ENCODE peak calls at places on chromosomes 3 and 15, in four cellular contexts. K is heart left ventricle, G is neuronal stem cell, N is HCT116. Q is an unnamed sample.

GRCh38 chr3:183310936-183311335 is 57.9 kb downstream of the B3GNT5 start:
- DNase-seq in N (no peak), K (no peak), G (no peak), Q (no peak)

GRCh38 chr3:124266517-124266916 is 274.6 kb upstream of the ROPN1 start:
- DNase-seq in G (no peak), N (no peak), K (no peak), Q (no peak)

GRCh38 chr3:195411831-195412230 is 31.0 kb downstream of the ACAP2 start:
- DNase-seq in N (no peak), G (no peak), K (no peak), Q (no peak)

GRCh38 chr3:108804437-108804836 is 18.1 kb upstream of the TRAT1 start:
- DNase-seq in K (no peak), G (no peak), N (no peak), Q (no peak)

GRCh38 chr3:66394261-66395249 is 106.3 kb downstream of the LRIG1 start:
- DNase-seq in G (no peak), N (no peak), K (no peak), Q (no peak)

GRCh38 chr3:42503251-42503924 is 945 bp downstream of the VIPR1 start:
- DNase-seq in K (no peak), G (no peak), N (no peak), Q (no peak)

GRCh38 chr3:46861996-46862688 is 1.1 kb downstream of the MYL3 start:
- DNase-seq in N (no peak), K (peak; percentile 55), G (no peak), Q (no peak)

GRCh38 chr15:92848852-92849598 is 51.1 kb upstream of the CHD2 start:
- DNase-seq in N (no peak), G (no peak), K (no peak), Q (no peak)

GRCh38 chr3:123431658-123432323 is 17.1 kb downstream of the ADCY5 start:
- DNase-seq in K (no peak), G (no peak), N (no peak), Q (no peak)

GRCh38 chr3:152641198-152641597 is 193.7 kb upstream of the P2RY1 start:
- DNase-seq in G (no peak), N (no peak), K (no peak), Q (no peak)

GRCh38 chr3:14950274-14950673 is 2.9 kb downstream of the NR2C2 start:
- DNase-seq in K (no peak), G (no peak), N (no peak), Q (no peak)

GRCh38 chr15:45378149-45378912 is at the start of gene GATM:
- DNase-seq in K (peak; percentile 90), N (no peak), G (peak; percentile 76), Q (no peak)

GRCh38 chr3:56277236-56277635 is 191.0 kb downstream of the ERC2 start:
- DNase-seq in G (no peak), K (no peak), N (no peak), Q (no peak)

GRCh38 chr3:127255516-127255915 is 32.3 kb downstream of the PRR20G start:
- DNase-seq in K (no peak), G (no peak), N (no peak), Q (no peak)

GRCh38 chr3:194399166-194399565 is at the start of gene GP5:
- DNase-seq in N (no peak), G (no peak), K (no peak), Q (no peak)

GRCh38 chr15:99485992-99486370 is 79.8 kb upstream of the MEF2A start:
- DNase-seq in K (no peak), G (no peak), N (no peak), Q (no peak)

GRCh38 chr15:75349851-75350588 is 3.2 kb downstream of the NEIL1 start:
- DNase-seq in K (peak; percentile 55), G (no peak), N (no peak), Q (peak; percentile 34)

GRCh38 chr3:139639662-139640061 is 38.1 kb downstream of the NMNAT3 start:
- DNase-seq in G (no peak), K (no peak), N (no peak), Q (no peak)

GRCh38 chr3:147613710-147614109 is 204.5 kb downstream of the ZIC1 start:
- DNase-seq in G (no peak), K (no peak), N (no peak), Q (no peak)

GRCh38 chr3:49940667-49941249 is 808 bp downstream of the RBM6 start:
- DNase-seq in K (no peak), G (no peak), N (no peak), Q (no peak)

GRCh38 chr15:91426412-91426811 is 326.4 kb downstream of the SV2B start:
- DNase-seq in N (no peak), G (no peak), K (no peak), Q (no peak)

GRCh38 chr3:169179193-169180122 is 484.1 kb downstream of the MECOM start:
- DNase-seq in K (no peak), G (no peak), N (no peak), Q (no peak)

GRCh38 chr3:14403636-14404395 is 1.4 kb downstream of the SLC6A6 start:
- DNase-seq in K (peak; percentile 75), N (no peak), G (no peak), Q (no peak)

GRCh38 chr3:129063841-129064482 is 3.4 kb downstream of the GP9 start:
- DNase-seq in N (no peak), G (no peak), K (no peak), Q (no peak)

GRCh38 chr3:46416134-46417119 is 9.4 kb downstream of the CCRL2 start:
- DNase-seq in K (no peak), N (no peak), G (no peak), Q (no peak)

GRCh38 chr3:41259449-41260062 is 60.3 kb downstream of the CTNNB1 start:
- DNase-seq in G (no peak), K (no peak), N (no peak), Q (no peak)

GRCh38 chr15:36208868-36209582 is 370.4 kb upstream of the CDIN1 start:
- DNase-seq in N (no peak), K (no peak), G (no peak), Q (no peak)

GRCh38 chr3:191005790-191006189 is 143.3 kb upstream of the GMNC start:
- DNase-seq in K (no peak), N (no peak), G (peak; percentile 36), Q (no peak)

GRCh38 chr15:67109141-67110034 is 44.0 kb downstream of the SMAD3 start:
- DNase-seq in G (no peak), N (no peak), K (peak; percentile 84), Q (no peak)

GRCh38 chr3:4394048-4394447 is 73.0 kb downstream of the SUMF1 start:
- DNase-seq in K (no peak), N (no peak), G (no peak), Q (no peak)

GRCh38 chr3:30258426-30259392 is 347.7 kb upstream of the TGFBR2 start:
- DNase-seq in G (no peak), N (no peak), K (no peak), Q (no peak)

GRCh38 chr3:58419782-58420512 is 13.7 kb downstream of the PDHB start:
- DNase-seq in N (no peak), K (no peak), G (no peak), Q (no peak)

GRCh38 chr3:54826255-54826691 is 101.6 kb downstream of the LRTM1 start:
- DNase-seq in G (no peak), K (no peak), N (no peak), Q (no peak)

GRCh38 chr3:197795200-197795599 is 4.1 kb downstream of the LRCH3 start:
- DNase-seq in G (no peak), N (no peak), K (no peak), Q (no peak)

GRCh38 chr3:191721983-191722382 is 261.0 kb downstream of the PYDC2 start:
- DNase-seq in G (no peak), N (no peak), K (no peak), Q (no peak)

GRCh38 chr15:73426458-73426994 is 16.4 kb upstream of the REC114 start:
- DNase-seq in N (no peak), G (no peak), K (no peak), Q (no peak)

GRCh38 chr3:153051427-153052095 is 110.5 kb upstream of the RAP2B start:
- DNase-seq in G (no peak), K (no peak), N (peak; percentile 86), Q (no peak)

GRCh38 chr15:64581408-64581761 is 121.0 kb downstream of the ZNF609 start:
- DNase-seq in N (no peak), K (no peak), G (no peak), Q (no peak)

GRCh38 chr3:149765762-149766334 is 13.6 kb upstream of the COMMD2 start:
- DNase-seq in K (no peak), G (peak; percentile 5), N (no peak), Q (no peak)

GRCh38 chr3:29071077-29071634 is 209.7 kb upstream of the RBMS3 start:
- DNase-seq in N (no peak), G (no peak), K (no peak), Q (no peak)
- H3K9me3 ChIP-seq in N (no peaks in the 10 kb centered on the region), G (no peaks in the 10 kb centered on the region), K (no peaks in the 10 kb centered on the region), Q (no peaks in the 10 kb centered on the region)

DNA sequence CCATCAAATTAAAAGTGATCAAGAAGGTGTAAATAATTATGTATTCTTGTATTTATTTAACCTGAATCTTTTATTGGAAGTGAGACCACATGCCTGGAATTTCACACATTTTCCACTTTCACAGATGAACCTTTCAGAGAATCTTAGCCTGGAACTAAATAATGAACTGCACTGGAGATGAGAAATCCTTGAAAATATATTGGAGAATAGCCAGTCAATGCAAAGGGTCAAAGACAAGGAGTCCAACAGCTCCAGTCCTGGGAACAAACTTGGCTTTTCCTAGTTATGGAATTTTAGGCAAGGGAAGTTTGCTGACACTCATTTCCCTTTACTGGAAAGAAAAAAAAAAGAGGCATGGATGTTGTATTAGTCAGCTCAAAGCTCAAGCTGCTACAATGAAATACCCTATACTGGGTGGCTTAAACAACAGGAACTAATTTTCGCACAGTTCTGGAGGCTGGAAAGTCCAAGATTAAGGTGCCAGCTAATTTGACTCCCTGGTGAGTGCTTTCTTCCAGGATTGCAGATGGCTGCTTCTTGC is 690.8 kb upstream of the ARPP21 start:
- DNase-seq in K (no peak), G (no peak), N (no peak), Q (no peak)
- H3K9me3 ChIP-seq in K (no peaks in the 10 kb centered on the region), G (no peaks in the 10 kb centered on the region), N (peaks cover 19% of the 10 kb centered on the region), Q (no peaks in the 10 kb centered on the region)

GRCh38 chr3:11410564-11410963 is 138.4 kb downstream of the ATG7 start:
- DNase-seq in K (no peak), G (no peak), N (no peak), Q (no peak)
- H3K9me3 ChIP-seq in K (no peaks in the 10 kb centered on the region), G (peaks cover 23% of the 10 kb centered on the region), N (peaks cover 4% of the 10 kb centered on the region), Q (no peaks in the 10 kb centered on the region)

DNA sequence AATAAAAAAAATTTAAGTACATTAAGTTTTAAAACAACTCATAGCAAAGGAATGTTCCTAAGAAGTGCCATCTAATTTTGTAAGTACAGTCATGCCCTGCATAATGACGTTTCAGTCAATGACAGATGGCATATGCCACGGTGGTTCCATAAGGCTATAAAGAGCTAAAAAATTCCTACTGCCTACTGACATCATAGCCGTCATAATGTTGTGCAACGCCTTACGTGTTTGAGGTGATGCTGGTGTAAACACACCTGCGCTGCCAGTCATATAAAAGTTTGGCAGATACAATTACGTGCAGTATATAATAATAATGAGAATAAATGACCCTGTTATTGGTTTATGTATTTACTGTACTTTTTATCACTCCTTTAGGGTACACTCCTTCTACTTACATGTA is 35.0 kb upstream of the VGLL4 start:
- DNase-seq in K (no peak), G (no peak), N (no peak), Q (no peak)
- H3K9me3 ChIP-seq in K (no peaks in the 10 kb centered on the region), G (no peaks in the 10 kb centered on the region), N (no peaks in the 10 kb centered on the region), Q (no peaks in the 10 kb centered on the region)

GRCh38 chr3:11405323-11405722 is 133.1 kb downstream of the ATG7 start:
- DNase-seq in K (no peak), N (no peak), G (no peak), Q (no peak)
- H3K9me3 ChIP-seq in K (no peaks in the 10 kb centered on the region), N (peaks cover 4% of the 10 kb centered on the region), G (peaks cover 23% of the 10 kb centered on the region), Q (no peaks in the 10 kb centered on the region)

GRCh38 chr3:178987745-178988144 is 83.9 kb downstream of the ZMAT3 start:
- DNase-seq in N (no peak), K (no peak), G (no peak), Q (no peak)
- H3K9me3 ChIP-seq in N (peaks cover 12% of the 10 kb centered on the region), K (peaks cover 11% of the 10 kb centered on the region), G (peaks cover 11% of the 10 kb centered on the region), Q (peaks cover 16% of the 10 kb centered on the region)